ENCODE peak calls at places on chromosomes 12 and 14, in four cellular contexts. One of them, this sample, is unnamed.

GRCh38 chr14:69636051-69636639 is 24.7 kb downstream of the SUSD6 start:
- DNase-seq in HFF-Myc: no peak
- DNase-seq in endothelial cell: no peak
- DNase-seq in astrocyte of the spinal cord: no peak
- DNase-seq in this sample: no peak

GRCh38 chr14:50410016-50410530 is 13.4 kb upstream of the CDKL1 start:
- DNase-seq in endothelial cell: no peak
- DNase-seq in HFF-Myc: no peak
- DNase-seq in astrocyte of the spinal cord: peak
- DNase-seq in this sample: no peak

GRCh38 chr12:112852127-112852526 is 54.6 kb upstream of the OAS1 start:
- DNase-seq in astrocyte of the spinal cord: no peak
- DNase-seq in endothelial cell: no peak
- DNase-seq in HFF-Myc: no peak
- DNase-seq in this sample: no peak

GRCh38 chr12:31895449-31896150 is 63.6 kb upstream of the RESF1 start:
- DNase-seq in endothelial cell: no peak
- DNase-seq in astrocyte of the spinal cord: no peak
- DNase-seq in HFF-Myc: no peak
- DNase-seq in this sample: no peak

GRCh38 chr14:95659986-95660385 is 26.2 kb upstream of the TCL1B start:
- DNase-seq in astrocyte of the spinal cord: no peak
- DNase-seq in endothelial cell: no peak
- DNase-seq in HFF-Myc: no peak
- DNase-seq in this sample: no peak

GRCh38 chr12:124392271-124392990 is 97.5 kb downstream of the RFLNA start:
- DNase-seq in endothelial cell: peak
- DNase-seq in HFF-Myc: no peak
- DNase-seq in astrocyte of the spinal cord: peak
- DNase-seq in this sample: no peak

GRCh38 chr12:5577239-5577638 is 145.3 kb downstream of the NTF3 start:
- DNase-seq in HFF-Myc: no peak
- DNase-seq in astrocyte of the spinal cord: no peak
- DNase-seq in endothelial cell: no peak
- DNase-seq in this sample: no peak

GRCh38 chr12:82015623-82016347 is 256.6 kb upstream of the PPFIA2 start:
- DNase-seq in HFF-Myc: no peak
- DNase-seq in astrocyte of the spinal cord: no peak
- DNase-seq in endothelial cell: no peak
- DNase-seq in this sample: no peak

GRCh38 chr14:25953532-25954144 is 644.2 kb downstream of the NOVA1 start:
- DNase-seq in astrocyte of the spinal cord: peak
- DNase-seq in HFF-Myc: no peak
- DNase-seq in endothelial cell: no peak
- DNase-seq in this sample: peak

GRCh38 chr12:13379531-13379930 is 183.0 kb downstream of the EMP1 start:
- DNase-seq in HFF-Myc: no peak
- DNase-seq in astrocyte of the spinal cord: no peak
- DNase-seq in endothelial cell: no peak
- DNase-seq in this sample: no peak

GRCh38 chr12:52036587-52037171 is 14.6 kb upstream of the NR4A1 start:
- DNase-seq in endothelial cell: peak
- DNase-seq in HFF-Myc: no peak
- DNase-seq in astrocyte of the spinal cord: peak
- DNase-seq in this sample: no peak

GRCh38 chr12:42267408-42268190 is 29.6 kb upstream of the YAF2 start:
- DNase-seq in HFF-Myc: no peak
- DNase-seq in astrocyte of the spinal cord: no peak
- DNase-seq in endothelial cell: no peak
- DNase-seq in this sample: no peak

GRCh38 chr12:34400423-34400881 is 378.2 kb downstream of the ALG10 start:
- DNase-seq in astrocyte of the spinal cord: no peak
- DNase-seq in endothelial cell: no peak
- DNase-seq in HFF-Myc: no peak
- DNase-seq in this sample: no peak

GRCh38 chr12:43676183-43676813 is 82.3 kb downstream of the PUS7L start:
- DNase-seq in HFF-Myc: no peak
- DNase-seq in endothelial cell: peak
- DNase-seq in astrocyte of the spinal cord: no peak
- DNase-seq in this sample: peak

GRCh38 chr14:51219473-51220448 is 20.3 kb upstream of the TMX1 start:
- DNase-seq in endothelial cell: no peak
- DNase-seq in astrocyte of the spinal cord: peak
- DNase-seq in HFF-Myc: no peak
- DNase-seq in this sample: no peak

GRCh38 chr12:93622485-93622884 is 50.0 kb downstream of the SOCS2 start:
- DNase-seq in astrocyte of the spinal cord: peak
- DNase-seq in endothelial cell: no peak
- DNase-seq in HFF-Myc: no peak
- DNase-seq in this sample: no peak

GRCh38 chr12:32920506-32921085 is 24.0 kb upstream of the PKP2 start:
- DNase-seq in HFF-Myc: no peak
- DNase-seq in astrocyte of the spinal cord: peak
- DNase-seq in endothelial cell: no peak
- DNase-seq in this sample: no peak

GRCh38 chr12:110699591-110700445 is 10.9 kb upstream of the HVCN1 start:
- DNase-seq in endothelial cell: no peak
- DNase-seq in astrocyte of the spinal cord: no peak
- DNase-seq in HFF-Myc: no peak
- DNase-seq in this sample: no peak
- TF ChIP-seq CTCF in endothelial cell: no peak
- TF ChIP-seq CTCF in astrocyte of the spinal cord: no peak
- TF ChIP-seq CTCF in HFF-Myc: no peak
- TF ChIP-seq CTCF in this sample: no peak

GRCh38 chr12:48183091-48183875 is at the start of gene CCDC184:
- DNase-seq in HFF-Myc: peak
- DNase-seq in endothelial cell: peak
- DNase-seq in astrocyte of the spinal cord: peak
- DNase-seq in this sample: no peak
- TF ChIP-seq CTCF in HFF-Myc: peak
- TF ChIP-seq CTCF in endothelial cell: no peak
- TF ChIP-seq CTCF in astrocyte of the spinal cord: peak
- TF ChIP-seq CTCF in this sample: peak

GRCh38 chr14:64278458-64278857 is 15.7 kb downstream of the ESR2 start:
- DNase-seq in HFF-Myc: no peak
- DNase-seq in astrocyte of the spinal cord: no peak
- DNase-seq in endothelial cell: no peak
- DNase-seq in this sample: no peak

GRCh38 chr14:64279719-64280668 is 14.2 kb downstream of the ESR2 start:
- DNase-seq in HFF-Myc: no peak
- DNase-seq in endothelial cell: no peak
- DNase-seq in astrocyte of the spinal cord: no peak
- DNase-seq in this sample: no peak
- TF ChIP-seq CTCF in HFF-Myc: no peak
- TF ChIP-seq CTCF in endothelial cell: no peak
- TF ChIP-seq CTCF in astrocyte of the spinal cord: no peak
- TF ChIP-seq CTCF in this sample: no peak

DNA sequence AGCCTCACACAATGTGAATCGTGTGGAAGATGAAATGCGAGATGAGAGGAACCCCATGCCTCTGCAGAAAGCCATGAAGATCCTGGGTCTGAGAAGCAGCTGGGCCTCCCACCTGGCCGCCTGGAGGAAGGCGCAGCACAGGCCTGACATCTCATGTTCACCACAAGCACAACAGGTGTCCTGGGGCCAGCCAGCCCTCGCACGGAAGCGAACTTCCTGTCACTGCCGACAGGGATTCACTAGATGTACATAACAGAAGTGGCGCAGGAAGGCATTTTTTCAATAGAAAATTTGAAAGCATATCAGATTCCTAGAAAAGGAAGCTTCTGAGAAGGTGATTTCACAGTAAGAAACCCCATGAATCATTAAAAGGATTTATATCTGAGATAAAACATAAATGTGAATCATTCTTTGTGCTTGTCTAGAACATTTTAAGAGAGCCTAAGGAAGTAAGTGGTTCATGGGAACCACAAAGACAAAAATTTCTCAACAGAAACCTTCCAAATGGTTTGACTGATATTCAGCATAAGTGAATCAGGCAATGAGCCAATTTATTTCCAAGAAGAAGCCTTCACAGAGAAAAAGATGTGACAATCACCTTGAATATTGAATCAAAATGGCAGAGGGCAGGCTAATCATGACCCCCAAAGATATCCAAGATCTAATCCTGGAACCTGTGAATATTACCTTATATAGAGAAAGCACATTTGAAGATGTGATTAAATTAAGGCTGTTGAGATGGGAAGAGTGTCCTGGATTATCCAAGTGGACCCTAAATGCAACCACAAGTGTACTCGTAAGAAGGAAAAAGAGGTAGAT is 311.9 kb downstream of the DUSP6 start:
- DNase-seq in HFF-Myc: no peak
- DNase-seq in astrocyte of the spinal cord: peak
- DNase-seq in endothelial cell: no peak
- DNase-seq in this sample: no peak
- TF ChIP-seq CTCF in HFF-Myc: no peak
- TF ChIP-seq CTCF in astrocyte of the spinal cord: no peak
- TF ChIP-seq CTCF in endothelial cell: no peak
- TF ChIP-seq CTCF in this sample: no peak

GRCh38 chr12:100163416-100164152 is 20.9 kb upstream of the BLTP3B start:
- DNase-seq in HFF-Myc: no peak
- DNase-seq in astrocyte of the spinal cord: peak
- DNase-seq in endothelial cell: peak
- DNase-seq in this sample: peak
- TF ChIP-seq CTCF in HFF-Myc: no peak
- TF ChIP-seq CTCF in astrocyte of the spinal cord: no peak
- TF ChIP-seq CTCF in endothelial cell: no peak
- TF ChIP-seq CTCF in this sample: no peak

GRCh38 chr12:68069276-68069675 is 80.0 kb downstream of the IFNG-AS1 start:
- DNase-seq in HFF-Myc: no peak
- DNase-seq in endothelial cell: no peak
- DNase-seq in astrocyte of the spinal cord: no peak
- DNase-seq in this sample: no peak

GRCh38 chr12:68065163-68065562 is 75.9 kb downstream of the IFNG-AS1 start:
- DNase-seq in astrocyte of the spinal cord: no peak
- DNase-seq in endothelial cell: no peak
- DNase-seq in HFF-Myc: no peak
- DNase-seq in this sample: no peak

GRCh38 chr12:68070957-68071356 is 81.7 kb downstream of the IFNG-AS1 start:
- DNase-seq in HFF-Myc: no peak
- DNase-seq in astrocyte of the spinal cord: no peak
- DNase-seq in endothelial cell: no peak
- DNase-seq in this sample: no peak

GRCh38 chr12:68065687-68066086 is 76.4 kb downstream of the IFNG-AS1 start:
- DNase-seq in endothelial cell: no peak
- DNase-seq in HFF-Myc: no peak
- DNase-seq in astrocyte of the spinal cord: no peak
- DNase-seq in this sample: no peak

GRCh38 chr12:68067762-68068376 is 78.6 kb downstream of the IFNG-AS1 start:
- DNase-seq in HFF-Myc: no peak
- DNase-seq in endothelial cell: no peak
- DNase-seq in astrocyte of the spinal cord: no peak
- DNase-seq in this sample: no peak
- TF ChIP-seq CTCF in HFF-Myc: peak
- TF ChIP-seq CTCF in endothelial cell: peak
- TF ChIP-seq CTCF in astrocyte of the spinal cord: peak
- TF ChIP-seq CTCF in this sample: peak

GRCh38 chr14:84250863-84251262 is 1279.1 kb upstream of the FLRT2 start:
- DNase-seq in endothelial cell: peak
- DNase-seq in HFF-Myc: no peak
- DNase-seq in astrocyte of the spinal cord: no peak
- DNase-seq in this sample: no peak
- TF ChIP-seq CTCF in endothelial cell: no peak
- TF ChIP-seq CTCF in HFF-Myc: no peak
- TF ChIP-seq CTCF in astrocyte of the spinal cord: no peak
- TF ChIP-seq CTCF in this sample: no peak

GRCh38 chr14:68366656-68367055 is 426.2 kb downstream of the ZFP36L1 start:
- DNase-seq in endothelial cell: no peak
- DNase-seq in HFF-Myc: no peak
- DNase-seq in astrocyte of the spinal cord: no peak
- DNase-seq in this sample: no peak
- TF ChIP-seq CTCF in endothelial cell: no peak
- TF ChIP-seq CTCF in HFF-Myc: no peak
- TF ChIP-seq CTCF in astrocyte of the spinal cord: no peak
- TF ChIP-seq CTCF in this sample: no peak

GRCh38 chr14:102878970-102879460 is 43.4 kb upstream of the AMN start:
- DNase-seq in endothelial cell: no peak
- DNase-seq in astrocyte of the spinal cord: no peak
- DNase-seq in HFF-Myc: no peak
- DNase-seq in this sample: no peak
- TF ChIP-seq CTCF in endothelial cell: no peak
- TF ChIP-seq CTCF in astrocyte of the spinal cord: no peak
- TF ChIP-seq CTCF in HFF-Myc: no peak
- TF ChIP-seq CTCF in this sample: no peak

DNA sequence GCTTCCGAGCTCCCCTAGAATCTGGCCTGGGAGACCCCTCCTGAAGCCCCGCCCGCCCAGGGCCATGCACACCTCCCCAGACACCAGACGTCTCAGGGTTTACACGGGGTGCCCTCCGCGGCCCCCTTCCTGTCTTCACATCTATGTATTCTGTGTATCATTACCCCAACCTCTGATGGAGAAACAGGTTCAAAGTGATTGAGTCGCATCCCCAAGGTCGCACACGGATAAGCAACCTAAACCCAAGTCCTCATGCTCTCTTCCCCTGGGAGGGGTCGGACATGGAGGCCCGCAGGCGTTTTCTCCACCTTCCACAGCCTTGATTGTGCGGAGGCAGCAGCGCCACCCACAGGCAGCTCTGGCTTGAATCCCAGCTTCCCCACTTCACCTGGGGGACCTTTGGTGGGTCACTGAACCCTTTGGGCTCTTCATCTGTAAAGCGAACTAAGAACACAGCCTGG is 237.3 kb downstream of the BCL11B start:
- DNase-seq in endothelial cell: no peak
- DNase-seq in HFF-Myc: no peak
- DNase-seq in astrocyte of the spinal cord: no peak
- DNase-seq in this sample: no peak
- TF ChIP-seq CTCF in endothelial cell: no peak
- TF ChIP-seq CTCF in HFF-Myc: no peak
- TF ChIP-seq CTCF in astrocyte of the spinal cord: no peak
- TF ChIP-seq CTCF in this sample: no peak

This sample was measured in LNCaP clone FGC.